ENCODE peak calls at places on chromosome 13, in seven cellular contexts. R is transverse colon, Z is left lung, J is AG04449, V is psoas muscle, U is pancreas, S is IMR-90. A is an unnamed sample.

GRCh38 chr13:93857126-93857525 is 622.4 kb downstream of the DCT start:
- DNase-seq in R (no peak), Z (no peak), S (peak), U (no peak), V (no peak), J (no peak), A (no peak)

GRCh38 chr13:35046587-35046986 is 104.5 kb downstream of the NBEA start:
- DNase-seq in V (no peak), R (no peak), S (no peak), Z (no peak), J (no peak), U (no peak), A (no peak)

GRCh38 chr13:80962173-80962572 is 621.2 kb upstream of the SPRY2 start:
- DNase-seq in Z (no peak), V (no peak), J (no peak), S (no peak), R (no peak), U (no peak), A (no peak)

GRCh38 chr13:112771877-112772538 is 82.2 kb downstream of the ATP11A start:
- DNase-seq in R (no peak), U (peak), V (no peak), S (no peak), Z (no peak), J (no peak), A (no peak)

GRCh38 chr13:114089341-114089740 is 43.1 kb downstream of the RASA3 start:
- DNase-seq in S (no peak), V (peak), U (no peak), Z (peak), J (no peak), R (peak), A (no peak)

GRCh38 chr13:83881917-83882625 is at the start of gene SLITRK1:
- DNase-seq in U (peak), R (no peak), J (no peak), Z (no peak), V (no peak), S (peak), A (no peak)

GRCh38 chr13:106755542-106755941 is 187.6 kb upstream of the ARGLU1 start:
- DNase-seq in S (no peak), V (no peak), R (no peak), J (no peak), Z (no peak), U (no peak), A (no peak)

GRCh38 chr13:70297219-70297618 is 189.0 kb upstream of the KLHL1 start:
- DNase-seq in R (no peak), S (no peak), Z (no peak), V (peak), U (no peak), J (no peak), A (no peak)

GRCh38 chr13:114222461-114222968 is 12.2 kb upstream of the CDC16 start:
- DNase-seq in R (peak), J (no peak), S (peak), U (peak), V (no peak), Z (no peak), A (no peak)

GRCh38 chr13:75417647-75418046 is 64.3 kb downstream of the TBC1D4 start:
- DNase-seq in V (no peak), J (no peak), S (no peak), U (no peak), R (no peak), Z (no peak), A (no peak)

GRCh38 chr13:111904701-111905608 is 162.0 kb upstream of the SOX1 start:
- DNase-seq in Z (peak), V (no peak), S (no peak), R (no peak), J (no peak), U (no peak), A (no peak)

GRCh38 chr13:107099661-107100060 is 531.7 kb upstream of the ARGLU1 start:
- DNase-seq in R (no peak), V (no peak), S (peak), J (no peak), Z (no peak), U (no peak), A (peak)

GRCh38 chr13:21675095-21676007 is 4.5 kb downstream of the FGF9 start:
- DNase-seq in R (peak), U (peak), S (no peak), Z (peak), V (peak), J (no peak), A (no peak)

GRCh38 chr13:36297600-36298338 is at the start of gene CCDC169:
- DNase-seq in Z (peak), R (peak), J (no peak), S (peak), V (peak), U (peak), A (no peak)

DNA sequence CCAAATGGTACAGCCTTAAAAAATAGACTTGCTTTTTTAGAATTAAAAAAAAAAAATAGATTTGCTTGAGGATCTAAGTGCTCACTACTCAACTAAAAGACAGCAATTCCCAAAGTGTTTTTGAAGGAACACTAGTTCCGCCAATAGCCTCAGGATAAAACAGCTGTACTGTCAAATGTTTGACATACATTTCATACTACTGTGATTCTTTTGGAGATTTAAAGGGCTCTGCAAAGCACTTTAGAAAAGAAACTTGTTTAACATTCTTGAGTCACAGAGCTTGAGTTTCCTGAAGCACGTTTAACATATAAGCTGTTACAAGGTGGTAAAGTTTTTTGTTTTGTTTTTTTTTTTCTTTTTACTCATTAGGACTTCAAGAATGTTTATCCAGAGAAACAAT is 23.1 kb upstream of the KLF5 start:
- DNase-seq in V (no peak), R (no peak), S (no peak), U (no peak), J (no peak), Z (no peak), A (no peak)
- TF ChIP-seq CTCF in V (no peak), R (no peak), S (no peak), U (no peak), J (no peak), Z (no peak), A (no peak)

GRCh38 chr13:42474954-42475353 is 99.0 kb upstream of the TNFSF11 start:
- DNase-seq in R (no peak), J (peak), Z (no peak), V (no peak), U (no peak), S (peak), A (no peak)

GRCh38 chr13:42484396-42484795 is 89.6 kb upstream of the TNFSF11 start:
- DNase-seq in R (no peak), V (no peak), U (no peak), Z (no peak), S (no peak), J (no peak), A (no peak)

GRCh38 chr13:42477588-42478190 is 96.3 kb upstream of the TNFSF11 start:
- DNase-seq in U (peak), V (no peak), S (no peak), J (no peak), R (no peak), Z (no peak), A (no peak)

DNA sequence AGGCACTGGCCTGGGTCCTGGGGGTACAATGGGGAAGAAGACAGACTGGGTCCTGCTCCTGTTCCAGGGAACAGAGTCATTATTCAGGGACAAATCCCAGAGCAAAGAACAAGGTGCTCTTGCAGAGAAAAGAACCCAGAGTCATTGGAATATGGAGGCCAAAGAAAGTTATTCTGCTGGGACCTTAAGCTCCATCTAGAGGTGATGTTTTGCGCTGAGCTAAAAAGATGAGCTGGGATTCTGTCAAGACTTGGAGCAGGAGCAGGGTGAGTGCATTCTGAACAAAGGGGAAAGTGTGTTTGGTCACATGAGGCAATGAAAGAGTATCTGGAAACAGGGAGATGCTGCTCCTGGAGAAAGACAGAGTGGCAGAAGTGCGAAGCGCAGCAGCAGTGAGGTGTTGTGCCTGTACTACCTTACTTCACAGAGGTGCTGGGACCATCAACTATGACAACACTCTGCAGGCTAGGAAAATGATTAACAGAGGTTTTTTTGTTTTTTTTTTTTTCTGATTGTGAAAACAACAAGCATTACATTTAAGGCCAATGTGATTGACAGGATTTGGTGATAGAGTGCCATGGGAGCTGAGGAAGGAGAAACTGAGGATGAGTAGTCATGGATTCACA is 95.3 kb upstream of the TNFSF11 start:
- DNase-seq in S (peak), R (no peak), U (no peak), J (no peak), V (no peak), Z (no peak), A (no peak)
- TF ChIP-seq CTCF in S (peak), R (peak), U (no peak), J (peak), V (no peak), Z (no peak), A (peak)

DNA sequence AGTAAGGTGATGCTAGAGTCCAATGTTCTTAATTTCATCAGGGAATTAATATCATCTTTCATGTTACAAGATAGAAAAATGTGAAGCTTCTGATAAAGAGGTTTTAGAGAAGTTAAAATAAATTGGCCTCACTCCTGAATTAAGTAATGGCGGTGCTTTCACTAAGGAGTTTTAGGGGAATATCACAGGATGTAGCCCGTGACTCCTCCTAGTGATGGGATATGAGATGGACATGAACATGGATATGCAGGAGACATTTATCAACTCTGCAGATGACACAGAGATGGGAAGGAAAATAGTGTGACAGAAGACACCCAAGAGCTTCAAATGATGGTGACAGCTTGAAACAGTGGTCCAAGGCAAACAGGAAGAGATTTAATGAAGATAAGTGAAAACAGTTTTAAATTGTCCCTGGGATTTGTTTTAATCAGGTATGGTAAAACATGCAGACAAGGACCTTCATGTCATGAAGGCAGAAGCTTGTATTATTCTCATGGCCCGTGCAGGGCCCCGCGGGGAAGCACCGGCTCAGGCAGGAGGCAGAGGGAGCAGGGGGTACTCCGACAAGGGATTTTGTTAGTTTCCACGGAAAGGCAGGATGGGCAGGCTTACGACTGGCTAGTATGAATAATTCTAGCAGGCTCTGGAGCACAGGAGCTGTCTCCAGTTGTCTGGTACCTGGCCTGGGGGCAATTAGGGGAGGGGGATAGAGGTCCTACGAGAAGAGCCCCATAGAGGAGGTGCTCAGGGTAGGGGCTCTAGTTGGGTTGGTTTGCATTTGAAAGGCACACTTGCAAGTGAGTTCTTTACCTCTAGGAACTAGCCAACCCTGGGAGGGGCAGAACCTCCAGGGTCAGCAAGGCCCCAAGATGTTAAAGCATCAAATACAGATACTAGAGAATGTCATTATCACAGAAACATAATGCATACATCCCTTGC is 38.7 kb upstream of the FARP1 start:
- DNase-seq in U (no peak), Z (no peak), S (peak), R (no peak), J (no peak), V (no peak), A (no peak)
- TF ChIP-seq CTCF in U (no peak), Z (no peak), S (peak), R (no peak), J (peak), V (no peak), A (peak)

GRCh38 chr13:101631403-101631802 is 178.9 kb downstream of the ITGBL1 start:
- DNase-seq in J (no peak), S (no peak), Z (no peak), R (no peak), U (no peak), V (no peak), A (no peak)
- TF ChIP-seq CTCF in J (no peak), S (no peak), Z (no peak), R (no peak), U (no peak), V (no peak), A (no peak)

GRCh38 chr13:96052655-96053002 is 572 bp downstream of the UGGT2 start:
- DNase-seq in U (no peak), J (peak), V (no peak), R (no peak), S (peak), Z (no peak), A (peak)
- TF ChIP-seq CTCF in U (no peak), J (no peak), V (no peak), R (no peak), S (no peak), Z (no peak), A (no peak)